ENCODE peak calls at places on chromosomes 1 and 21, in five cellular contexts. One of them, this sample, is unnamed.

GRCh38 chr1:71364236-71364635 is 283.4 kb upstream of the ZRANB2 start:
- DNase-seq in H1: no peak
- DNase-seq in mesenchymal stem cell: no peak
- DNase-seq in H9: no peak
- DNase-seq in trophoblast cell: no peak
- DNase-seq in this sample: no peak

GRCh38 chr1:39632491-39633417 is 6.7 kb downstream of the HEYL start:
- DNase-seq in H1: peak
- DNase-seq in mesenchymal stem cell: peak
- DNase-seq in H9: peak
- DNase-seq in trophoblast cell: no peak
- DNase-seq in this sample: peak

GRCh38 chr1:30763654-30764248 is 6.2 kb upstream of the LAPTM5 start:
- DNase-seq in mesenchymal stem cell: peak
- DNase-seq in H1: no peak
- DNase-seq in trophoblast cell: no peak
- DNase-seq in H9: no peak
- DNase-seq in this sample: no peak

GRCh38 chr21:34582506-34583150 is 32.3 kb downstream of the RCAN1 start:
- DNase-seq in H1: no peak
- DNase-seq in mesenchymal stem cell: peak
- DNase-seq in trophoblast cell: peak
- DNase-seq in H9: peak
- DNase-seq in this sample: peak

GRCh38 chr1:63730211-63730610 is 43.6 kb upstream of the ROR1 start:
- DNase-seq in trophoblast cell: no peak
- DNase-seq in mesenchymal stem cell: peak
- DNase-seq in H1: no peak
- DNase-seq in H9: peak
- DNase-seq in this sample: no peak

GRCh38 chr21:46153259-46154154 is 1.9 kb downstream of the FTCD start:
- DNase-seq in mesenchymal stem cell: peak
- DNase-seq in H1: peak
- DNase-seq in trophoblast cell: no peak
- DNase-seq in H9: peak
- DNase-seq in this sample: peak

GRCh38 chr1:8671313-8671917 is 146.0 kb downstream of the RERE start:
- DNase-seq in H1: no peak
- DNase-seq in mesenchymal stem cell: peak
- DNase-seq in H9: no peak
- DNase-seq in trophoblast cell: peak
- DNase-seq in this sample: peak

GRCh38 chr1:39141925-39142324 is 62.6 kb upstream of the MACF1 start:
- DNase-seq in mesenchymal stem cell: peak
- DNase-seq in H1: no peak
- DNase-seq in trophoblast cell: peak
- DNase-seq in H9: peak
- DNase-seq in this sample: peak

GRCh38 chr1:228340686-228341449 is 65.8 kb downstream of the TRIM11 start:
- DNase-seq in mesenchymal stem cell: no peak
- DNase-seq in H9: peak
- DNase-seq in H1: peak
- DNase-seq in trophoblast cell: peak
- DNase-seq in this sample: no peak

GRCh38 chr21:22342855-22343254 is 1344.6 kb downstream of the NCAM2 start:
- DNase-seq in H9: no peak
- DNase-seq in trophoblast cell: no peak
- DNase-seq in H1: no peak
- DNase-seq in mesenchymal stem cell: no peak
- DNase-seq in this sample: no peak

GRCh38 chr1:20421441-20421840 is 64.6 kb downstream of the CAMK2N1 start:
- DNase-seq in H9: no peak
- DNase-seq in H1: no peak
- DNase-seq in trophoblast cell: no peak
- DNase-seq in mesenchymal stem cell: no peak
- DNase-seq in this sample: no peak

GRCh38 chr1:193211539-193211938 is 25.1 kb upstream of the B3GALT2 start:
- DNase-seq in H1: no peak
- DNase-seq in H9: no peak
- DNase-seq in trophoblast cell: peak
- DNase-seq in mesenchymal stem cell: peak
- DNase-seq in this sample: no peak

GRCh38 chr1:201385299-201385891 is 7.9 kb upstream of the TNNT2 start:
- DNase-seq in H1: peak
- DNase-seq in H9: peak
- DNase-seq in trophoblast cell: peak
- DNase-seq in mesenchymal stem cell: peak
- DNase-seq in this sample: no peak

GRCh38 chr1:54220004-54220811 is 20.2 kb downstream of the MRPL37 start:
- DNase-seq in H1: no peak
- DNase-seq in H9: no peak
- DNase-seq in mesenchymal stem cell: peak
- DNase-seq in trophoblast cell: no peak
- DNase-seq in this sample: no peak

GRCh38 chr1:27773732-27774445 is 870 bp downstream of the STX12 start:
- DNase-seq in H1: no peak
- DNase-seq in H9: no peak
- DNase-seq in trophoblast cell: no peak
- DNase-seq in mesenchymal stem cell: peak
- DNase-seq in this sample: peak

GRCh38 chr1:206047271-206047670 is 5.7 kb upstream of the RHEX start:
- DNase-seq in mesenchymal stem cell: no peak
- DNase-seq in H9: no peak
- DNase-seq in H1: no peak
- DNase-seq in trophoblast cell: no peak
- DNase-seq in this sample: no peak

GRCh38 chr1:218874313-218874712 is 299.4 kb upstream of the LYPLAL1 start:
- DNase-seq in H9: no peak
- DNase-seq in mesenchymal stem cell: peak
- DNase-seq in H1: no peak
- DNase-seq in trophoblast cell: no peak
- DNase-seq in this sample: no peak

GRCh38 chr1:61434276-61434675 is 290.7 kb downstream of the TM2D1 start:
- DNase-seq in trophoblast cell: no peak
- DNase-seq in H9: no peak
- DNase-seq in H1: no peak
- DNase-seq in mesenchymal stem cell: no peak
- DNase-seq in this sample: no peak

GRCh38 chr1:150234647-150235435 is 1.1 kb downstream of the ANP32E start:
- DNase-seq in trophoblast cell: peak
- DNase-seq in H1: peak
- DNase-seq in H9: peak
- DNase-seq in mesenchymal stem cell: peak
- DNase-seq in this sample: peak

GRCh38 chr1:198876371-198876871 is 237.6 kb downstream of the PTPRC start:
- DNase-seq in H9: peak
- DNase-seq in H1: peak
- DNase-seq in trophoblast cell: no peak
- DNase-seq in mesenchymal stem cell: no peak
- DNase-seq in this sample: peak

GRCh38 chr1:47906009-47906432 is 91.2 kb downstream of the TRABD2B start:
- DNase-seq in H1: no peak
- DNase-seq in mesenchymal stem cell: no peak
- DNase-seq in H9: no peak
- DNase-seq in trophoblast cell: no peak
- DNase-seq in this sample: no peak

GRCh38 chr1:230281531-230281930 is 144.6 kb downstream of the PGBD5 start:
- DNase-seq in mesenchymal stem cell: no peak
- DNase-seq in H9: no peak
- DNase-seq in trophoblast cell: no peak
- DNase-seq in H1: no peak
- DNase-seq in this sample: no peak

GRCh38 chr1:21184266-21184665 is 7.6 kb upstream of the EIF4G3 start:
- DNase-seq in mesenchymal stem cell: no peak
- DNase-seq in H9: no peak
- DNase-seq in H1: no peak
- DNase-seq in trophoblast cell: no peak
- DNase-seq in this sample: no peak

GRCh38 chr1:189787201-189787600 is 690.5 kb downstream of the BRINP3 start:
- DNase-seq in H9: peak
- DNase-seq in H1: no peak
- DNase-seq in trophoblast cell: peak
- DNase-seq in mesenchymal stem cell: no peak
- DNase-seq in this sample: no peak

GRCh38 chr1:25634896-25635295 is 18.3 kb downstream of the MAN1C1 start:
- DNase-seq in H1: no peak
- DNase-seq in H9: no peak
- DNase-seq in trophoblast cell: no peak
- DNase-seq in mesenchymal stem cell: no peak
- DNase-seq in this sample: no peak

DNA sequence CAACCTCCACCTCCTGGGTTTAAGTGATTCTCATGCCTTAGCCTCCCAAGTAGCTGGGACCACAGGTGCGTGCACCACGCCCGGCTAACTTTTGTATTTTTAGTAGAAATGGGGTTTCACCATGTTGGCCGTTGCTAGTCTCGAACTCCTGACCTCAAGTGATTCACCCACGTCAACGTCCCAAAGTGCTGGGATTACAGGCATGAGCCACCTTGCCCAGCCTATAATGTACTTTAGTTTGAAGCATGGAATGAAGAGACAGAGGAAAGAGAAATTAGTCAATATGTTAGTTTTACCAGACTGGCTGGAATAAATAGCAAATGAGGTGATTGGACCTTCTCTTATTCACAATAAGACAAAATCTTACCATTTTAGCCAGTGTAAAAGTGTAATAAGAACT is 89.0 kb downstream of the GTF2B start:
- DNase-seq in H9: no peak
- DNase-seq in trophoblast cell: no peak
- DNase-seq in H1: no peak
- DNase-seq in mesenchymal stem cell: no peak
- DNase-seq in this sample: no peak
- H4K91ac ChIP-seq in H9: no peak
- H4K91ac ChIP-seq in trophoblast cell: peak
- H4K91ac ChIP-seq in H1: no peak
- H4K91ac ChIP-seq in mesenchymal stem cell: peak
- H4K91ac ChIP-seq in this sample: no peak

GRCh38 chr1:97805093-97805492 is 115.7 kb downstream of the DPYD start:
- DNase-seq in H1: no peak
- DNase-seq in H9: no peak
- DNase-seq in trophoblast cell: no peak
- DNase-seq in mesenchymal stem cell: no peak
- DNase-seq in this sample: no peak
- H3K4me2 ChIP-seq in H1: no peak
- H3K4me2 ChIP-seq in H9: no peak
- H3K4me2 ChIP-seq in trophoblast cell: no peak
- H3K4me2 ChIP-seq in mesenchymal stem cell: no peak
- H3K4me2 ChIP-seq in this sample: no peak

GRCh38 chr1:56409112-56409691 is 170.2 kb downstream of the PLPP3 start:
- DNase-seq in trophoblast cell: no peak
- DNase-seq in mesenchymal stem cell: no peak
- DNase-seq in H9: peak
- DNase-seq in H1: peak
- DNase-seq in this sample: no peak
- H3K27ac ChIP-seq in trophoblast cell: no peak
- H3K27ac ChIP-seq in mesenchymal stem cell: no peak
- H3K27ac ChIP-seq in H9: no peak
- H3K27ac ChIP-seq in H1: no peak
- H3K27ac ChIP-seq in this sample: no peak

GRCh38 chr21:27582946-27583270 is 616.0 kb upstream of the ADAMTS5 start:
- DNase-seq in mesenchymal stem cell: no peak
- DNase-seq in trophoblast cell: no peak
- DNase-seq in H9: no peak
- DNase-seq in H1: no peak
- DNase-seq in this sample: no peak
- H4K91ac ChIP-seq in mesenchymal stem cell: no peak
- H4K91ac ChIP-seq in trophoblast cell: no peak
- H4K91ac ChIP-seq in H9: no peak
- H4K91ac ChIP-seq in H1: no peak
- H4K91ac ChIP-seq in this sample: no peak

GRCh38 chr21:41997657-41998056 is 12.5 kb downstream of the ZBTB21 start:
- DNase-seq in trophoblast cell: no peak
- DNase-seq in H1: no peak
- DNase-seq in mesenchymal stem cell: no peak
- DNase-seq in H9: no peak
- DNase-seq in this sample: no peak

GRCh38 chr21:42003051-42003461 is 7.1 kb downstream of the ZBTB21 start:
- DNase-seq in H1: no peak
- DNase-seq in mesenchymal stem cell: peak
- DNase-seq in H9: no peak
- DNase-seq in trophoblast cell: peak
- DNase-seq in this sample: no peak

GRCh38 chr21:42002421-42002958 is 7.7 kb downstream of the ZBTB21 start:
- DNase-seq in trophoblast cell: peak
- DNase-seq in H9: no peak
- DNase-seq in H1: no peak
- DNase-seq in mesenchymal stem cell: peak
- DNase-seq in this sample: no peak

GRCh38 chr21:42001781-42002180 is 8.4 kb downstream of the ZBTB21 start:
- DNase-seq in H1: no peak
- DNase-seq in trophoblast cell: peak
- DNase-seq in mesenchymal stem cell: no peak
- DNase-seq in H9: no peak
- DNase-seq in this sample: no peak

GRCh38 chr21:42000908-42001307 is 9.3 kb downstream of the ZBTB21 start:
- DNase-seq in H1: no peak
- DNase-seq in mesenchymal stem cell: no peak
- DNase-seq in trophoblast cell: no peak
- DNase-seq in H9: no peak
- DNase-seq in this sample: no peak
- H3K4me2 ChIP-seq in H1: no peak
- H3K4me2 ChIP-seq in mesenchymal stem cell: no peak
- H3K4me2 ChIP-seq in trophoblast cell: no peak
- H3K4me2 ChIP-seq in H9: no peak
- H3K4me2 ChIP-seq in this sample: no peak

GRCh38 chr1:43539726-43540434 is 9.2 kb downstream of the PTPRF start:
- DNase-seq in H1: no peak
- DNase-seq in H9: no peak
- DNase-seq in mesenchymal stem cell: no peak
- DNase-seq in trophoblast cell: no peak
- DNase-seq in this sample: no peak
- H3K27ac ChIP-seq in H1: no peak
- H3K27ac ChIP-seq in H9: no peak
- H3K27ac ChIP-seq in mesenchymal stem cell: no peak
- H3K27ac ChIP-seq in trophoblast cell: no peak
- H3K27ac ChIP-seq in this sample: no peak

GRCh38 chr1:66564250-66564649 is 30.3 kb downstream of the SGIP1 start:
- DNase-seq in H1: no peak
- DNase-seq in mesenchymal stem cell: peak
- DNase-seq in H9: no peak
- DNase-seq in trophoblast cell: peak
- DNase-seq in this sample: no peak
- H4K91ac ChIP-seq in H1: no peak
- H4K91ac ChIP-seq in mesenchymal stem cell: peak
- H4K91ac ChIP-seq in H9: no peak
- H4K91ac ChIP-seq in trophoblast cell: no peak
- H4K91ac ChIP-seq in this sample: no peak

GRCh38 chr1:59477867-59478266 is 181.0 kb downstream of the FGGY start:
- DNase-seq in H1: no peak
- DNase-seq in mesenchymal stem cell: no peak
- DNase-seq in H9: no peak
- DNase-seq in trophoblast cell: no peak
- DNase-seq in this sample: no peak
- H3K4me2 ChIP-seq in H1: no peak
- H3K4me2 ChIP-seq in mesenchymal stem cell: no peak
- H3K4me2 ChIP-seq in H9: no peak
- H3K4me2 ChIP-seq in trophoblast cell: no peak
- H3K4me2 ChIP-seq in this sample: no peak